ENCODE peak calls at places on chromosomes 11 and 22, in seven cellular contexts. One of them, this sample, is unnamed. For H3K27me3, the result is how much of the 10 kb centered on the place peaks cover.

GRCh38 chr11:8685306-8685705 is 2.7 kb downstream of the RPL27A start:
- DNase-seq in left ventricle myocardium inferior: no peak
- DNase-seq in AG04450: no peak
- DNase-seq in dorsolateral prefrontal cortex: no peak
- DNase-seq in heart right ventricle: no peak
- DNase-seq in right lobe of liver: no peak
- DNase-seq in upper lobe of right lung: no peak
- DNase-seq in this sample: no peak

GRCh38 chr22:33328789-33329296 is 270.7 kb upstream of the SYN3 start:
- DNase-seq in upper lobe of right lung: no peak
- DNase-seq in AG04450: peak
- DNase-seq in heart right ventricle: no peak
- DNase-seq in right lobe of liver: no peak
- DNase-seq in left ventricle myocardium inferior: no peak
- DNase-seq in dorsolateral prefrontal cortex: no peak
- DNase-seq in this sample: no peak

GRCh38 chr11:126606484-126606883 is 251.0 kb downstream of the ST3GAL4 start:
- DNase-seq in AG04450: no peak
- DNase-seq in heart right ventricle: no peak
- DNase-seq in left ventricle myocardium inferior: no peak
- DNase-seq in dorsolateral prefrontal cortex: no peak
- DNase-seq in right lobe of liver: no peak
- DNase-seq in upper lobe of right lung: no peak
- DNase-seq in this sample: no peak

GRCh38 chr22:26534874-26535470 is 22.7 kb upstream of the TFIP11 start:
- DNase-seq in upper lobe of right lung: no peak
- DNase-seq in AG04450: no peak
- DNase-seq in dorsolateral prefrontal cortex: no peak
- DNase-seq in right lobe of liver: no peak
- DNase-seq in left ventricle myocardium inferior: no peak
- DNase-seq in heart right ventricle: no peak
- DNase-seq in this sample: no peak

GRCh38 chr22:25067851-25068421 is 115.4 kb downstream of the KIAA1671 start:
- DNase-seq in AG04450: no peak
- DNase-seq in right lobe of liver: no peak
- DNase-seq in dorsolateral prefrontal cortex: peak
- DNase-seq in left ventricle myocardium inferior: no peak
- DNase-seq in heart right ventricle: no peak
- DNase-seq in upper lobe of right lung: no peak
- DNase-seq in this sample: peak

GRCh38 chr11:76783294-76783900 is at the start of gene TSKU:
- DNase-seq in left ventricle myocardium inferior: no peak
- DNase-seq in dorsolateral prefrontal cortex: no peak
- DNase-seq in AG04450: no peak
- DNase-seq in heart right ventricle: no peak
- DNase-seq in upper lobe of right lung: peak
- DNase-seq in right lobe of liver: no peak
- DNase-seq in this sample: no peak

GRCh38 chr11:6531267-6531752 is 34.2 kb downstream of the DNHD1 start:
- DNase-seq in right lobe of liver: no peak
- DNase-seq in heart right ventricle: peak
- DNase-seq in dorsolateral prefrontal cortex: no peak
- DNase-seq in upper lobe of right lung: no peak
- DNase-seq in left ventricle myocardium inferior: no peak
- DNase-seq in AG04450: no peak
- DNase-seq in this sample: peak

GRCh38 chr22:43859621-43860020 is 2.7 kb downstream of the SULT4A1 start:
- DNase-seq in upper lobe of right lung: peak
- DNase-seq in AG04450: no peak
- DNase-seq in heart right ventricle: no peak
- DNase-seq in right lobe of liver: no peak
- DNase-seq in dorsolateral prefrontal cortex: no peak
- DNase-seq in left ventricle myocardium inferior: no peak
- DNase-seq in this sample: no peak

GRCh38 chr11:71330349-71330748 is 78.0 kb upstream of the SHANK2 start:
- DNase-seq in dorsolateral prefrontal cortex: no peak
- DNase-seq in left ventricle myocardium inferior: no peak
- DNase-seq in AG04450: no peak
- DNase-seq in heart right ventricle: no peak
- DNase-seq in upper lobe of right lung: peak
- DNase-seq in right lobe of liver: no peak
- DNase-seq in this sample: no peak

GRCh38 chr11:76773921-76774361 is 9.2 kb upstream of the TSKU start:
- DNase-seq in AG04450: no peak
- DNase-seq in right lobe of liver: peak
- DNase-seq in dorsolateral prefrontal cortex: no peak
- DNase-seq in upper lobe of right lung: no peak
- DNase-seq in heart right ventricle: no peak
- DNase-seq in left ventricle myocardium inferior: peak
- DNase-seq in this sample: no peak

GRCh38 chr11:109364851-109365250 is 57.1 kb upstream of the C11orf87 start:
- DNase-seq in dorsolateral prefrontal cortex: no peak
- DNase-seq in heart right ventricle: no peak
- DNase-seq in left ventricle myocardium inferior: no peak
- DNase-seq in right lobe of liver: no peak
- DNase-seq in upper lobe of right lung: no peak
- DNase-seq in AG04450: no peak
- DNase-seq in this sample: no peak

GRCh38 chr11:19453893-19454292 is 213.1 kb upstream of the E2F8 start:
- DNase-seq in AG04450: no peak
- DNase-seq in dorsolateral prefrontal cortex: no peak
- DNase-seq in right lobe of liver: no peak
- DNase-seq in left ventricle myocardium inferior: no peak
- DNase-seq in heart right ventricle: no peak
- DNase-seq in upper lobe of right lung: no peak
- DNase-seq in this sample: no peak

GRCh38 chr11:93537022-93537421 is 6.2 kb downstream of the SMCO4 start:
- DNase-seq in dorsolateral prefrontal cortex: peak
- DNase-seq in right lobe of liver: peak
- DNase-seq in heart right ventricle: peak
- DNase-seq in upper lobe of right lung: no peak
- DNase-seq in left ventricle myocardium inferior: peak
- DNase-seq in AG04450: no peak
- DNase-seq in this sample: peak

GRCh38 chr22:23591203-23591791 is 11.2 kb upstream of the IGLL1 start:
- DNase-seq in dorsolateral prefrontal cortex: peak
- DNase-seq in upper lobe of right lung: peak
- DNase-seq in right lobe of liver: peak
- DNase-seq in heart right ventricle: peak
- DNase-seq in AG04450: peak
- DNase-seq in left ventricle myocardium inferior: peak
- DNase-seq in this sample: peak

GRCh38 chr11:133015457-133015856 is 516.8 kb downstream of the OPCML start:
- DNase-seq in left ventricle myocardium inferior: no peak
- DNase-seq in upper lobe of right lung: no peak
- DNase-seq in heart right ventricle: no peak
- DNase-seq in right lobe of liver: no peak
- DNase-seq in AG04450: no peak
- DNase-seq in dorsolateral prefrontal cortex: no peak
- DNase-seq in this sample: no peak

GRCh38 chr22:35276019-35276418 is 18.7 kb downstream of the HMGXB4 start:
- DNase-seq in left ventricle myocardium inferior: no peak
- DNase-seq in dorsolateral prefrontal cortex: no peak
- DNase-seq in upper lobe of right lung: no peak
- DNase-seq in AG04450: no peak
- DNase-seq in right lobe of liver: no peak
- DNase-seq in heart right ventricle: no peak
- DNase-seq in this sample: no peak

GRCh38 chr11:108933630-108934029 is 268.8 kb downstream of the DDX10 start:
- DNase-seq in right lobe of liver: no peak
- DNase-seq in heart right ventricle: no peak
- DNase-seq in dorsolateral prefrontal cortex: no peak
- DNase-seq in upper lobe of right lung: no peak
- DNase-seq in left ventricle myocardium inferior: no peak
- DNase-seq in AG04450: no peak
- DNase-seq in this sample: no peak

GRCh38 chr11:12725863-12726666 is 51.8 kb downstream of the TEAD1 start:
- DNase-seq in upper lobe of right lung: no peak
- DNase-seq in heart right ventricle: no peak
- DNase-seq in right lobe of liver: no peak
- DNase-seq in left ventricle myocardium inferior: no peak
- DNase-seq in dorsolateral prefrontal cortex: no peak
- DNase-seq in AG04450: no peak
- DNase-seq in this sample: no peak

GRCh38 chr11:9568854-9569587 is 4.4 kb upstream of the WEE1 start:
- DNase-seq in right lobe of liver: peak
- DNase-seq in AG04450: peak
- DNase-seq in left ventricle myocardium inferior: peak
- DNase-seq in heart right ventricle: peak
- DNase-seq in dorsolateral prefrontal cortex: no peak
- DNase-seq in upper lobe of right lung: no peak
- DNase-seq in this sample: no peak

GRCh38 chr11:83819936-83820549 is 533.9 kb upstream of the CCDC90B start:
- DNase-seq in left ventricle myocardium inferior: no peak
- DNase-seq in upper lobe of right lung: no peak
- DNase-seq in AG04450: peak
- DNase-seq in right lobe of liver: no peak
- DNase-seq in dorsolateral prefrontal cortex: no peak
- DNase-seq in heart right ventricle: peak
- DNase-seq in this sample: no peak

GRCh38 chr11:35112846-35113105 is 26.2 kb upstream of the CD44 start:
- DNase-seq in upper lobe of right lung: no peak
- DNase-seq in right lobe of liver: no peak
- DNase-seq in heart right ventricle: no peak
- DNase-seq in left ventricle myocardium inferior: no peak
- DNase-seq in AG04450: no peak
- DNase-seq in dorsolateral prefrontal cortex: no peak
- DNase-seq in this sample: no peak

GRCh38 chr22:30336752-30337460 is 10.2 kb upstream of the TBC1D10A start:
- DNase-seq in dorsolateral prefrontal cortex: no peak
- DNase-seq in AG04450: no peak
- DNase-seq in heart right ventricle: peak
- DNase-seq in right lobe of liver: peak
- DNase-seq in left ventricle myocardium inferior: peak
- DNase-seq in upper lobe of right lung: no peak
- DNase-seq in this sample: no peak

GRCh38 chr11:1915795-1916131 is 3.7 kb upstream of the TNNT3 start:
- DNase-seq in left ventricle myocardium inferior: no peak
- DNase-seq in heart right ventricle: no peak
- DNase-seq in right lobe of liver: no peak
- DNase-seq in AG04450: no peak
- DNase-seq in upper lobe of right lung: no peak
- DNase-seq in dorsolateral prefrontal cortex: no peak
- DNase-seq in this sample: no peak

GRCh38 chr11:1909524-1909923 is 10.0 kb upstream of the TNNT3 start:
- DNase-seq in AG04450: no peak
- DNase-seq in right lobe of liver: no peak
- DNase-seq in dorsolateral prefrontal cortex: no peak
- DNase-seq in heart right ventricle: no peak
- DNase-seq in left ventricle myocardium inferior: no peak
- DNase-seq in upper lobe of right lung: no peak
- DNase-seq in this sample: no peak

GRCh38 chr11:1913271-1914060 is 6.0 kb upstream of the TNNT3 start:
- DNase-seq in dorsolateral prefrontal cortex: no peak
- DNase-seq in right lobe of liver: no peak
- DNase-seq in upper lobe of right lung: no peak
- DNase-seq in heart right ventricle: no peak
- DNase-seq in AG04450: no peak
- DNase-seq in left ventricle myocardium inferior: no peak
- DNase-seq in this sample: no peak

GRCh38 chr11:1908579-1908978 is 10.9 kb upstream of the TNNT3 start:
- DNase-seq in left ventricle myocardium inferior: no peak
- DNase-seq in dorsolateral prefrontal cortex: no peak
- DNase-seq in right lobe of liver: no peak
- DNase-seq in AG04450: no peak
- DNase-seq in heart right ventricle: peak
- DNase-seq in upper lobe of right lung: no peak
- DNase-seq in this sample: no peak

GRCh38 chr11:1912314-1912878 is 7.1 kb upstream of the TNNT3 start:
- DNase-seq in left ventricle myocardium inferior: peak
- DNase-seq in heart right ventricle: no peak
- DNase-seq in upper lobe of right lung: no peak
- DNase-seq in right lobe of liver: no peak
- DNase-seq in AG04450: no peak
- DNase-seq in dorsolateral prefrontal cortex: no peak
- DNase-seq in this sample: no peak
- H3K27me3 ChIP-seq in left ventricle myocardium inferior: under half
- H3K27me3 ChIP-seq in heart right ventricle: under half
- H3K27me3 ChIP-seq in upper lobe of right lung: under half
- H3K27me3 ChIP-seq in right lobe of liver: under half
- H3K27me3 ChIP-seq in AG04450: under half
- H3K27me3 ChIP-seq in dorsolateral prefrontal cortex: under half
- H3K27me3 ChIP-seq in this sample: under half

GRCh38 chr11:65618763-65619162 is 3.2 kb downstream of the PCNX3 start:
- DNase-seq in left ventricle myocardium inferior: no peak
- DNase-seq in right lobe of liver: no peak
- DNase-seq in upper lobe of right lung: no peak
- DNase-seq in dorsolateral prefrontal cortex: no peak
- DNase-seq in heart right ventricle: no peak
- DNase-seq in AG04450: no peak
- DNase-seq in this sample: no peak
- TF ChIP-seq CTCF in left ventricle myocardium inferior: no peak
- TF ChIP-seq CTCF in right lobe of liver: no peak
- TF ChIP-seq CTCF in upper lobe of right lung: no peak
- TF ChIP-seq CTCF in dorsolateral prefrontal cortex: no peak
- TF ChIP-seq CTCF in heart right ventricle: no peak
- TF ChIP-seq CTCF in AG04450: no peak
- TF ChIP-seq CTCF in this sample: no peak

GRCh38 chr11:57471496-57471895 is 11.2 kb downstream of the RTN4RL2 start:
- DNase-seq in left ventricle myocardium inferior: no peak
- DNase-seq in upper lobe of right lung: no peak
- DNase-seq in dorsolateral prefrontal cortex: no peak
- DNase-seq in heart right ventricle: no peak
- DNase-seq in AG04450: no peak
- DNase-seq in right lobe of liver: peak
- DNase-seq in this sample: no peak

GRCh38 chr11:57475191-57475590 is 14.9 kb downstream of the RTN4RL2 start:
- DNase-seq in dorsolateral prefrontal cortex: no peak
- DNase-seq in heart right ventricle: no peak
- DNase-seq in right lobe of liver: no peak
- DNase-seq in AG04450: no peak
- DNase-seq in left ventricle myocardium inferior: no peak
- DNase-seq in upper lobe of right lung: no peak
- DNase-seq in this sample: no peak

GRCh38 chr11:57474751-57475115 is 14.4 kb downstream of the RTN4RL2 start:
- DNase-seq in AG04450: no peak
- DNase-seq in dorsolateral prefrontal cortex: no peak
- DNase-seq in right lobe of liver: no peak
- DNase-seq in upper lobe of right lung: no peak
- DNase-seq in left ventricle myocardium inferior: no peak
- DNase-seq in heart right ventricle: no peak
- DNase-seq in this sample: no peak

GRCh38 chr11:57474017-57474750 is 13.9 kb downstream of the RTN4RL2 start:
- DNase-seq in dorsolateral prefrontal cortex: no peak
- DNase-seq in right lobe of liver: peak
- DNase-seq in AG04450: no peak
- DNase-seq in upper lobe of right lung: no peak
- DNase-seq in heart right ventricle: no peak
- DNase-seq in left ventricle myocardium inferior: no peak
- DNase-seq in this sample: no peak

GRCh38 chr11:57473208-57473930 is 13.0 kb downstream of the RTN4RL2 start:
- DNase-seq in AG04450: no peak
- DNase-seq in left ventricle myocardium inferior: no peak
- DNase-seq in right lobe of liver: no peak
- DNase-seq in dorsolateral prefrontal cortex: no peak
- DNase-seq in heart right ventricle: no peak
- DNase-seq in upper lobe of right lung: no peak
- DNase-seq in this sample: no peak
- H3K27me3 ChIP-seq in AG04450: under half
- H3K27me3 ChIP-seq in left ventricle myocardium inferior: under half
- H3K27me3 ChIP-seq in right lobe of liver: under half
- H3K27me3 ChIP-seq in dorsolateral prefrontal cortex: under half
- H3K27me3 ChIP-seq in heart right ventricle: under half
- H3K27me3 ChIP-seq in upper lobe of right lung: under half
- H3K27me3 ChIP-seq in this sample: under half

GRCh38 chr11:112837162-112837826 is 123.9 kb upstream of the NCAM1 start:
- DNase-seq in right lobe of liver: peak
- DNase-seq in dorsolateral prefrontal cortex: peak
- DNase-seq in heart right ventricle: peak
- DNase-seq in AG04450: no peak
- DNase-seq in upper lobe of right lung: no peak
- DNase-seq in left ventricle myocardium inferior: no peak
- DNase-seq in this sample: peak
- TF ChIP-seq CTCF in right lobe of liver: no peak
- TF ChIP-seq CTCF in dorsolateral prefrontal cortex: peak
- TF ChIP-seq CTCF in heart right ventricle: peak
- TF ChIP-seq CTCF in AG04450: no peak
- TF ChIP-seq CTCF in upper lobe of right lung: no peak
- TF ChIP-seq CTCF in left ventricle myocardium inferior: peak
- TF ChIP-seq CTCF in this sample: peak

This sample was measured in BE2C.